ENCODE peak calls at places on chromosomes 16 and 17, in four cellular contexts. K, D, S and B are unnamed samples.
A peak's percentile ranks its signal among the peaks of the same experiment; 100 is the strongest.

GRCh38 chr17:72353502-72353901 is 232.7 kb downstream of the SOX9 start:
- DNase-seq in K (no peak), D (no peak), S (no peak), B (no peak)

GRCh38 chr16:66131895-66132294 is 234.6 kb upstream of the CDH5 start:
- DNase-seq in K (no peak), D (peak; percentile 38), S (no peak), B (peak; percentile 46)

GRCh38 chr16:31273676-31274075 is 13.9 kb downstream of the ITGAM start:
- DNase-seq in K (no peak), D (no peak), S (no peak), B (no peak)

GRCh38 chr17:55883112-55883511 is 132.3 kb downstream of the PCTP start:
- DNase-seq in K (no peak), D (no peak), S (no peak), B (no peak)

GRCh38 chr16:82010649-82011048 is 621 bp downstream of the SDR42E1 start:
- DNase-seq in K (no peak), D (no peak), S (no peak), B (no peak)

GRCh38 chr16:25950586-25951201 is 258.9 kb downstream of the HS3ST4 start:
- DNase-seq in K (no peak), D (no peak), S (no peak), B (no peak)

GRCh38 chr17:61928101-61928436 is 287 bp upstream of the INTS2 start:
- DNase-seq in K (no peak), D (no peak), S (no peak), B (no peak)

GRCh38 chr16:15749371-15749770 is 99.3 kb downstream of the NDE1 start:
- DNase-seq in K (no peak), D (no peak), S (no peak), B (peak; percentile 13)

GRCh38 chr17:14301279-14301760 is 439 bp downstream of the HS3ST3B1 start:
- DNase-seq in K (no peak), D (no peak), S (no peak), B (peak; percentile 42)

GRCh38 chr17:82103588-82104451 is 5.8 kb upstream of the FASN start:
- DNase-seq in K (peak; percentile 74), D (peak; percentile 60), S (no peak), B (peak; percentile 58)

GRCh38 chr17:56754523-56755208 is 79.1 kb downstream of the C17orf67 start:
- DNase-seq in K (no peak), D (peak; percentile 40), S (no peak), B (peak; percentile 81)

GRCh38 chr17:63474914-63475460 is 1.9 kb upstream of the ACE start:
- DNase-seq in K (no peak), D (no peak), S (no peak), B (no peak)

GRCh38 chr16:47258874-47259461 is 115.2 kb upstream of the NETO2 start:
- DNase-seq in K (no peak), D (peak; percentile 46), S (peak; percentile 2), B (peak; percentile 58)

GRCh38 chr17:66909811-66910210 is 54.7 kb upstream of the CACNG4 start:
- DNase-seq in K (no peak), D (no peak), S (no peak), B (no peak)

GRCh38 chr17:83009414-83010322 is 69.7 kb upstream of the METRNL start:
- DNase-seq in K (no peak), D (no peak), S (no peak), B (no peak)

GRCh38 chr16:64206877-64207276 is 915.0 kb downstream of the CDH11 start:
- DNase-seq in K (no peak), D (no peak), S (no peak), B (no peak)

GRCh38 chr17:49993423-49994037 is 1.5 kb downstream of the DLX3 start:
- DNase-seq in K (no peak), D (peak; percentile 40), S (no peak), B (no peak)

GRCh38 chr17:45261577-45262515 is at the start of gene SPATA32:
- DNase-seq in K (peak; percentile 61), D (peak; percentile 62), S (no peak), B (peak; percentile 45)

GRCh38 chr17:55303701-55304145 is 39.0 kb downstream of the HLF start:
- DNase-seq in K (no peak), D (peak; percentile 22), S (no peak), B (peak; percentile 39)

GRCh38 chr17:7634384-7634783 is 4.4 kb downstream of the SHBG start:
- DNase-seq in K (peak; percentile 64), D (peak; percentile 38), S (no peak), B (peak; percentile 61)
- H3K4me3 ChIP-seq in K (no peak overlapping the region), D (no peak overlapping the region), S (no peak overlapping the region), B (no peak overlapping the region)

GRCh38 chr17:68599873-68600122 is 1.4 kb downstream of the FAM20A start:
- DNase-seq in K (no peak), D (no peak), S (no peak), B (no peak)

GRCh38 chr17:68601565-68602266 is 549 bp upstream of the FAM20A start:
- DNase-seq in K (no peak), D (no peak), S (no peak), B (no peak)

GRCh38 chr17:68600881-68601564 is at the start of gene FAM20A:
- DNase-seq in K (peak; percentile 32), D (no peak), S (no peak), B (peak; percentile 5)

GRCh38 chr17:68599091-68599872 is 1.9 kb downstream of the FAM20A start:
- DNase-seq in K (no peak), D (peak; percentile 58), S (no peak), B (no peak)

DNA sequence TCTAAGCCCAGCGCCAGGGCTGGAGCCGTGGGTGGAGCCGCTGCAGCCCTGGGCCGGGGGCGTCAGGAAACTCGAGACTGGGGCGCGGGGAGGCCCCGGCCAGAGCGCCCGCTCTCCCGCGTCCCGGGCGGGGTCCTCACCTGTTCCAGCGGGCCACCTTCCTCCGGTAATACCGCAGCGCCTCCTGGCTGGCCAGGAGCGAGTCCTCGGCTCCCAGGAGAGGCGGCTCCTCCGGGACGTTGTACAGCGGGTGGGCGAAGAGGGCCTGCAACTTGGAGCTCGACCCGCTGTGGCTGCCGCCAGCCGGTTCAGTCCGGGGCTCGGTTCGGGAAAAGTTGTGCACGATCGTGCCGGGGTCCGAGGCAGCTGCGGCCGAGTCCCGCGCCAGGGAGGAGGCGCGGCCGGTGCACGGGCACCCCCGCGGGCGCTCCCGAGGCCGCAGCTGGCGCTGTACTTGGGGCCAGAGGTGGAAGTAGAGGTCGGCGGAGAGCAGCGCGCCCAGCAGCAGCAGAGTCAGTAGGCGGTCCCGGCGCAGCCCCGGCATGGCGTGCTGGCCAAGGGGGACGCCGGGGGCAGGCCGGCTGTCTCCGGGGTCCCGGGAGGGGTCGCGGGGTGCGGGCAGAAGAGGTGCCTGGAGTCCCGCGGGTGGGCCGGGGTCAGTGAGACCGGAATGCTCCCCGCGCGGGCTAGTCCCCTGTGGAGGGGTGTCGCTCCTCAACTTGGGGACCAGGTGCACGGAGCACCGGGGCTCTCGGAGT is 865 bp downstream of the FAM20A start:
- DNase-seq in K (no peak), D (no peak), S (no peak), B (no peak)
- H3K4me3 ChIP-seq in K (peak overlapping the region; percentile 48), D (no peak overlapping the region), S (peak overlapping the region; percentile 27), B (peak overlapping the region; percentile 37)

GRCh38 chr16:11253009-11253994 is 2.7 kb downstream of the SOCS1 start:
- DNase-seq in K (no peak), D (no peak), S (no peak), B (peak; percentile 30)
- H3K4me3 ChIP-seq in K (peak overlapping the region; percentile 17), D (peak overlapping the region; percentile 82), S (peak overlapping the region; percentile 97), B (peak overlapping the region; percentile 84)

GRCh38 chr16:89653656-89654295 is 3.7 kb downstream of the CHMP1A start:
- DNase-seq in K (no peak), D (no peak), S (no peak), B (no peak)

GRCh38 chr16:89655062-89655643 is 2.4 kb downstream of the CHMP1A start:
- DNase-seq in K (no peak), D (no peak), S (no peak), B (no peak)

GRCh38 chr16:89656435-89657121 is 930 bp downstream of the CHMP1A start:
- DNase-seq in K (no peak), D (no peak), S (no peak), B (no peak)

GRCh38 chr16:89646906-89647305 is 10.6 kb downstream of the CHMP1A start:
- DNase-seq in K (no peak), D (peak; percentile 42), S (no peak), B (no peak)

DNA sequence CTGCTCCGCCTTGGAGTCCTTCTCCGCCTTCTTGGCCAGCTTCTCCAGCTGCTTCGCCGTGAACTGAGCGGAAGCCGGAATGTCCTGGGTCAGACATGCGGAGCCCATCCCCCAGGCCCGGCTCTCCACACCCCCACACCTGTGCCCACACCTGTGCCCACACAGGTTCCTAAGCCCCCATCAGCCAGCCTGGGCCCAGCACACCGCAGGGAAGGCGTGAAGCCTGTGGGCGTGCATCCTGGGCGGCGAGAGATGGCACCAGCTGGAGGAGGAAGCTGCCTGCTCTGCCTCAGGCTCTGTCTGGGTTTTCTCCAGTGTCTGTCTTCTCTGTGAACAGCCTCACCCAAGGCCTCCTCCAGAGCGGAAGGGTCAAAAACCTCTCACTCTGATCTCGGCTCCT is 5.9 kb downstream of the CHMP1A start:
- DNase-seq in K (no peak), D (no peak), S (no peak), B (no peak)
- H3K4me3 ChIP-seq in K (no peak overlapping the region), D (no peak overlapping the region), S (no peak overlapping the region), B (no peak overlapping the region)